ENCODE peak calls at places on chromosomes 4 and X, in ten cellular contexts. U, M, T, K, G, P, A, L, E and V are unnamed samples.

GRCh38 chrX:54926978-54927377 is 6.4 kb downstream of the TRO start:
- DNase-seq in U (no peak), M (no peak), T (no peak), K (no peak), G (no peak), P (no peak), A (no peak), L (no peak), E (no peak), V (no peak)

GRCh38 chr4:60579335-60579734 is 620.8 kb upstream of the ADGRL3 start:
- DNase-seq in U (no peak), M (no peak), T (no peak), K (peak; percentile 23), G (no peak), P (no peak), A (no peak), L (no peak), E (no peak), V (no peak)

GRCh38 chr4:107837298-107837697 is 12.6 kb downstream of the SGMS2 start:
- DNase-seq in U (no peak), M (no peak), T (no peak), K (no peak), G (no peak), P (no peak), A (no peak), L (no peak), E (no peak), V (no peak)

GRCh38 chrX:27078371-27078770 is 384.8 kb downstream of the PPP4R3C start:
- DNase-seq in U (no peak), M (no peak), T (no peak), K (no peak), G (no peak), P (no peak), A (no peak), L (no peak), E (no peak), V (no peak)

GRCh38 chr4:8285143-8285975 is 15.8 kb downstream of the HTRA3 start:
- DNase-seq in U (no peak), M (peak; percentile 42), T (no peak), K (no peak), G (no peak), P (no peak), A (no peak), L (no peak), E (no peak), V (no peak)

GRCh38 chr4:117085185-117085701 is at the start of gene TRAM1L1:
- DNase-seq in U (no peak), M (peak; percentile 68), T (peak; percentile 71), K (peak; percentile 60), G (no peak), P (peak; percentile 67), A (peak; percentile 49), L (peak; percentile 73), E (no peak), V (no peak)

GRCh38 chr4:76950052-76950845 is 697 bp downstream of the SEPTIN11 start:
- DNase-seq in U (no peak), M (peak; percentile 57), T (peak; percentile 80), K (no peak), G (peak; percentile 44), P (no peak), A (peak; percentile 29), L (peak; percentile 54), E (peak; percentile 6), V (peak; percentile 67)

GRCh38 chrX:77003956-77004355 is 443.2 kb upstream of the FGF16 start:
- DNase-seq in U (no peak), M (peak; percentile 23), T (no peak), K (no peak), G (no peak), P (no peak), A (no peak), L (no peak), E (no peak), V (no peak)

GRCh38 chr4:75030649-75031235 is 97.8 kb downstream of the PARM1 start:
- DNase-seq in U (no peak), M (no peak), T (no peak), K (no peak), G (no peak), P (no peak), A (no peak), L (no peak), E (peak; percentile 2), V (peak; percentile 38)

GRCh38 chr4:26717332-26717731 is 133.4 kb downstream of the TBC1D19 start:
- DNase-seq in U (no peak), M (no peak), T (no peak), K (peak; percentile 65), G (no peak), P (no peak), A (no peak), L (peak; percentile 66), E (peak; percentile 19), V (no peak)

GRCh38 chr4:23889814-23890269 is at the start of gene PPARGC1A:
- DNase-seq in U (no peak), M (peak; percentile 79), T (peak; percentile 80), K (no peak), G (peak; percentile 91), P (peak; percentile 74), A (no peak), L (peak; percentile 61), E (peak; percentile 26), V (no peak)

GRCh38 chr4:177393236-177393635 is 49.0 kb downstream of the AGA start:
- DNase-seq in U (no peak), M (no peak), T (no peak), K (no peak), G (no peak), P (no peak), A (no peak), L (no peak), E (peak; percentile 24), V (no peak)

DNA sequence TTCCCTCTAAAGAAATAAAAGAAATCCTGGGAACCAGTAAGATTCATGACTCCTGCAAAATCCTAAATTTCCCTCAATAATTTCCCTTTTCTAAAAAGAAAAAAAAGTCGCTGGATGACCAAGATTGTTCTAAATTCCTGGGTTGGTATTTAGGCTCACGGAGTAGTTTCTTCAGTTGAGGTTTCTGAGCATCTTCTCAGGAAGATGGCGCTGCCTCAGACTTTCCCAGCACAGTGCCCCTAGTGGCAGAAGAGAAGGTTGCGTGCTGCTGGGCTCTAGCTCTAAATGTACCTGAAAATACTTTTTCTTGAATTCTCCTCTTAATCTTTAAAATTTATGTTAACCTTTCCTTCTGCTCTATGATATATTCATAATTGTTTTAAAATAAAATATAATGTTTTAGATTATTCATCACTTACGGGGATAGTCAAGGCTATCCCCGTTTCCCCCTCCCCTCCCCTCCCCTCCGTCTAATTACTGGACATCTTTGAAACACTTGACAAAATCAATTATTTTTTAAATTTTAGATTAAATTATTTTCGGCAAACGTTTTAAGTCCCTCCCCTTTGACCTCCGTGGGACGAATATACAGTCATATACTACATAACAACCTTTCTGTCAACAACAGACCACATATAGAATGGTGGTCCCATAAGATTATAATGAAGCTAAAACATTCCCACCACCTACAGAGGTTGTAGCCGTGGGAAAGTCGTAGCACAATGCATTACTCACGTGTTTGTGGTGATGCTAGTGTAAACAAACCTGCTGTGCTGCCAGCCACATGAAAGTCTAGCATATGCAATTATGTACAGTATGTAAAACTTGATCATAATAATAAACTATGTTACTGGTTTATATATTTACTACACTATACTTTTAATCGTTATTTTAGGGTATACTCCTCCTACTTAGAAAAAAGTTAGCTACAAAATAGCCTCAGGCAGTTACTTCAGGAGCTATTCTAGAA is 41.0 kb upstream of the GATB start:
- DNase-seq in U (no peak), M (no peak), T (no peak), K (peak; percentile 38), G (peak; percentile 56), P (no peak), A (peak; percentile 45), L (peak; percentile 60), E (peak; percentile 49), V (no peak)
- TF ChIP-seq CTCF in U (peak; percentile 53), M (peak; percentile 80), T (peak; percentile 47), K (peak; percentile 97), G (peak; percentile 83), P (peak; percentile 79), A (peak; percentile 79), L (peak; percentile 92), E (peak; percentile 94), V (peak; percentile 95)

DNA sequence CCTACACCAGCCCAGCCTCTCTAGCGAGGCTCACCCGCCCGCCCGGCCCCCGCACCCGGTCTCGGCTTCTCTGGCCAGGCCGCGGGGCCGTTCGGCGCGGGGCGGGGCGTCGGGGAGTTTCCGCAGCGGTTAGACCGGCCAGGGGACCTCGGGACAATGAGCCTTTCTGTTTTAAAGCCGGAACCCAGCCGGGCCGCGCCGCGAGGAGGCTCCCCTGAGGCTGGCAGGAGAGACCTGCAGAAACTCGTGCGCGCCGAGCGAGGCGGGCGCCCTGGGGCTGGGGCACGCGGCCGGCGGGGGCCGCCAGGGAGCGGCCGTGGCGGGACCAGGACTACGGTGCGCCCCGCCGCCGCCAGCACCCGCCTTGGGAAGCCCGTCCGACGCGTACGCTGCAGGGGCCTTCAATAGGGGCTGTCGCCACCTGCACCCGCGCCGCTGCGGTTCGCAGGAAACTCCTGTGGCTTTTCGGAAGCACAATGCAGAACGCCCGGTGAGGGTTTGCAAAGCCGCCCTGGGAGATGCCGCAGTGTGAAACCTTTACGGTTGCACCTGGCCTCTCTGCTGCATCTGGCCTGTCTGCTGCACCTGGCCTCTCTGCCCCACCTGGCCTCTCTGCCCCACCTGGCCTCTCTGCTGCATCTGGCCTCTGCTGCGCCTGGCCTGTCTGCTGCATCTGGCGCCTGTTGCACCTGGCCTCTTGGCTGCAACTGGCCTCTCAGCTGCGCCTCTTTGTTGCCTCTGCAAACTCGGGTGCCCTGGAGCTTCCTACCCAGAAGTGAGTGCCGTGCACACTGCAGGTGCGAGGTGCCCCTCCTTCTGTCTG is 63.9 kb downstream of the TRAPPC11 start:
- DNase-seq in U (no peak), M (peak; percentile 72), T (no peak), K (peak; percentile 17), G (peak; percentile 98), P (no peak), A (peak; percentile 72), L (peak; percentile 30), E (peak; percentile 83), V (peak; percentile 84)
- H3K4me3 ChIP-seq in U (peak overlapping the region; percentile 75), M (peak overlapping the region; percentile 65), T (peak overlapping the region; percentile 74), K (peak overlapping the region; percentile 51), G (peak overlapping the region; percentile 49), P (peak overlapping the region; percentile 59), A (peak overlapping the region; percentile 54), L (peak overlapping the region; percentile 30), E (peak overlapping the region; percentile 49), V (peak overlapping the region; percentile 42)

GRCh38 chrX:119236599-119237525 is 777 bp downstream of the PGRMC1 start:
- DNase-seq in U (no peak), M (no peak), T (no peak), K (peak; percentile 46), G (peak; percentile 28), P (no peak), A (peak; percentile 25), L (peak; percentile 46), E (peak; percentile 32), V (peak; percentile 8)
- TF ChIP-seq CTCF in U (no peak), M (no peak), T (no peak), K (no peak), G (no peak), P (no peak), A (no peak), L (no peak), E (no peak), V (no peak)

GRCh38 chrX:119990995-119991787 is 47.6 kb upstream of the NKAP start:
- DNase-seq in U (no peak), M (no peak), T (no peak), K (no peak), G (no peak), P (no peak), A (no peak), L (no peak), E (peak; percentile 58), V (no peak)
- H3K4me3 ChIP-seq in U (peak overlapping the region; percentile 45), M (peak overlapping the region; percentile 31), T (peak overlapping the region; percentile 57), K (no peak overlapping the region), G (peak overlapping the region; percentile 62), P (peak overlapping the region; percentile 38), A (no peak overlapping the region), L (peak overlapping the region; percentile 14), E (peak overlapping the region; percentile 55), V (peak overlapping the region; percentile 53)